ENCODE peak calls at places on chromosomes 6 and 20, in five cellular contexts. O, T, E, P and D are unnamed samples.

GRCh38 chr6:45377041-45377554 is 636 bp downstream of the SUPT3H start:
- DNase-seq in O (no peak), T (no peak), E (peak), P (no peak), D (peak)

GRCh38 chr6:168071620-168072019 is 7.4 kb downstream of the FRMD1 start:
- DNase-seq in O (no peak), T (peak), E (no peak), P (no peak), D (no peak)

GRCh38 chr6:3075522-3076113 is 7.3 kb downstream of the RIPK1 start:
- DNase-seq in O (no peak), T (no peak), E (no peak), P (peak), D (no peak)

GRCh38 chr20:62304331-62305148 is 1.7 kb downstream of the ADRM1 start:
- DNase-seq in O (no peak), T (no peak), E (no peak), P (no peak), D (no peak)

GRCh38 chr6:34059136-34059731 is 86.7 kb downstream of the GRM4 start:
- DNase-seq in O (no peak), T (no peak), E (peak), P (no peak), D (no peak)

GRCh38 chr6:139381216-139381615 is 6.8 kb upstream of the CITED2 start:
- DNase-seq in O (no peak), T (no peak), E (no peak), P (peak), D (no peak)

GRCh38 chr20:47544240-47544639 is 42.6 kb downstream of the NCOA3 start:
- DNase-seq in O (no peak), T (no peak), E (peak), P (peak), D (no peak)

GRCh38 chr20:8735674-8736073 is 333.2 kb upstream of the PLCB4 start:
- DNase-seq in O (no peak), T (no peak), E (no peak), P (no peak), D (no peak)

GRCh38 chr6:166627875-166628849 is 1.1 kb upstream of the RPS6KA2 start:
- DNase-seq in O (peak), T (peak), E (peak), P (peak), D (peak)

GRCh38 chr6:398558-399078 is 7.1 kb downstream of the IRF4 start:
- DNase-seq in O (no peak), T (no peak), E (no peak), P (no peak), D (no peak)

GRCh38 chr20:47664744-47665143 is 120.5 kb downstream of the SULF2 start:
- DNase-seq in O (peak), T (no peak), E (no peak), P (no peak), D (no peak)

GRCh38 chr20:47330933-47331708 is 25.4 kb downstream of the ZMYND8 start:
- DNase-seq in O (no peak), T (no peak), E (peak), P (peak), D (no peak)

GRCh38 chr6:168670386-168670985 is 229.5 kb downstream of the SMOC2 start:
- DNase-seq in O (no peak), T (no peak), E (no peak), P (no peak), D (no peak)

GRCh38 chr20:55582498-55582897 is 422.8 kb downstream of the CBLN4 start:
- DNase-seq in O (no peak), T (no peak), E (no peak), P (no peak), D (no peak)

GRCh38 chr6:37516076-37516919 is 16.6 kb upstream of the CCDC167 start:
- DNase-seq in O (no peak), T (no peak), E (no peak), P (no peak), D (no peak)

GRCh38 chr20:58905236-58905635 is 52.7 kb downstream of the GNAS start:
- DNase-seq in O (no peak), T (no peak), E (peak), P (no peak), D (no peak)

GRCh38 chr20:18613553-18613952 is 25.7 kb downstream of the DTD1 start:
- DNase-seq in O (no peak), T (no peak), E (peak), P (no peak), D (no peak)

GRCh38 chr6:159466934-159467333 is 226.1 kb downstream of the SOD2 start:
- DNase-seq in O (no peak), T (no peak), E (no peak), P (no peak), D (no peak)

GRCh38 chr6:169647637-169648036 is 54.2 kb downstream of the WDR27 start:
- DNase-seq in O (no peak), T (no peak), E (no peak), P (no peak), D (no peak)

GRCh38 chr6:46115634-46116033 is 14.2 kb upstream of the ENPP4 start:
- DNase-seq in O (no peak), T (no peak), E (no peak), P (no peak), D (no peak)

GRCh38 chr6:9540534-9541126 is 874.2 kb downstream of the TFAP2A start:
- DNase-seq in O (no peak), T (peak), E (peak), P (peak), D (peak)

GRCh38 chr6:44227138-44227770 is 3.9 kb downstream of the SLC29A1 start:
- DNase-seq in O (no peak), T (peak), E (no peak), P (no peak), D (no peak)

GRCh38 chr6:35302604-35303218 is 5.1 kb downstream of the DEF6 start:
- DNase-seq in O (peak), T (peak), E (peak), P (peak), D (no peak)

GRCh38 chr20:58870293-58871014 is 17.9 kb downstream of the GNAS start:
- DNase-seq in O (peak), T (peak), E (peak), P (peak), D (peak)

DNA sequence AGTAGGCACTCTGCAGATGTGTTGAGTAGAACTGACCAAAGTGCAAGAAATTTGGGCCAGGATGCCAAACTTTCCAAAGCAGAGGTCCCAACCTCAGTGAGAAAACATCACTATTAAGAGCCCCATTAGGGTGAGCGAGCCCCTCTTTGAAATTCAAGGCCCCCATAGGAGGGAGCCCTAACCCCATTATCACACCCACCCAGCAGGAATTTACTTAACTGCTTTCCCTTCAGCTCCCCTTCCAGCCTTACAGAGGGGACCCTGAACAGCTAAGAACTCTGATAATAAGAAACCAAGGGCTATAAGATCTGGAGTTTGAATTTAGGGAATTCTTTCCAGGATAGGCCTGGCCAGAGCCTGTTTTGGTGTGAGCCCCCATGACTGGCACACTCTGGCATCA is 130.7 kb downstream of the NFATC2 start:
- DNase-seq in O (no peak), T (no peak), E (no peak), P (no peak), D (peak)
- H3K27ac ChIP-seq in O (peak), T (no peak), E (peak), P (peak), D (peak)

DNA sequence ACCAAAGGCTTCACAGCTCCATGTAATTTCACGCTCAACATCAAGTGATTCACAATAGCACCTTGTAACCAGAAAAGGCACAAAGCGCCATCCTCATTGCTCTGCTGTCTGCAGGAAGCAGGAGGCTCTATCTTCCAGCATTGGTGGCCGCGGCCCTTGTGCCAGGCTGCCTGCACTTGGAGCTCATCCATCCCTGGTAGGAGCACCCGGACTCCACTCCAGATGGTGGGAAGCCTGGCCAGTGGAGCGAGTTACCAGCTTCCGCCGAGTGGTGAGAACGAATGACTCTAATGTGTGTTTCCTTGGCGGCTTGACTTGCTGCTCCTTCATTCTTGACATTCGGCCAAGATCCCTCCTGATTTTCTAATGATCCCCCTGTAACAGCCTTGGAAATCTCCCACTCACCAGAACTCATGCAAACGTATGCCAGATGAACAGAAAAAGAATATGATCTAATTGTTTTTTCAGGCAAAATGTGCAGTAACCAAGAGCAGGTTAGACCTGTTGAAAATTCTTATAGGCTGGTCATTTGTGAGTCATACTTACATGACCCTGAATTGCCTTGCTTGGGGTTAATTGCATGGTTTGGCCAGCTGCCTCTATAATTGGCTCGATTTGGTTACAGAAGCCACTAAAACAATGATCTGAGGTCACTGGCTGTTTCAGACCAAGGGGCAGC is 169.0 kb upstream of the CDYL start:
- DNase-seq in O (peak), T (no peak), E (peak), P (peak), D (no peak)
- H3K4me3 ChIP-seq in O (peak), T (no peak), E (no peak), P (no peak), D (no peak)

GRCh38 chr6:131948221-131948661 is 2.9 kb downstream of the CCN2 start:
- DNase-seq in O (no peak), T (peak), E (peak), P (peak), D (no peak)
- H3K27ac ChIP-seq in O (peak), T (no peak), E (peak), P (no peak), D (no peak)

GRCh38 chr20:34310481-34311117 is 7.4 kb upstream of the AHCY start:
- DNase-seq in O (no peak), T (no peak), E (no peak), P (no peak), D (no peak)
- H3K4me3 ChIP-seq in O (no peak), T (no peak), E (no peak), P (no peak), D (no peak)

DNA sequence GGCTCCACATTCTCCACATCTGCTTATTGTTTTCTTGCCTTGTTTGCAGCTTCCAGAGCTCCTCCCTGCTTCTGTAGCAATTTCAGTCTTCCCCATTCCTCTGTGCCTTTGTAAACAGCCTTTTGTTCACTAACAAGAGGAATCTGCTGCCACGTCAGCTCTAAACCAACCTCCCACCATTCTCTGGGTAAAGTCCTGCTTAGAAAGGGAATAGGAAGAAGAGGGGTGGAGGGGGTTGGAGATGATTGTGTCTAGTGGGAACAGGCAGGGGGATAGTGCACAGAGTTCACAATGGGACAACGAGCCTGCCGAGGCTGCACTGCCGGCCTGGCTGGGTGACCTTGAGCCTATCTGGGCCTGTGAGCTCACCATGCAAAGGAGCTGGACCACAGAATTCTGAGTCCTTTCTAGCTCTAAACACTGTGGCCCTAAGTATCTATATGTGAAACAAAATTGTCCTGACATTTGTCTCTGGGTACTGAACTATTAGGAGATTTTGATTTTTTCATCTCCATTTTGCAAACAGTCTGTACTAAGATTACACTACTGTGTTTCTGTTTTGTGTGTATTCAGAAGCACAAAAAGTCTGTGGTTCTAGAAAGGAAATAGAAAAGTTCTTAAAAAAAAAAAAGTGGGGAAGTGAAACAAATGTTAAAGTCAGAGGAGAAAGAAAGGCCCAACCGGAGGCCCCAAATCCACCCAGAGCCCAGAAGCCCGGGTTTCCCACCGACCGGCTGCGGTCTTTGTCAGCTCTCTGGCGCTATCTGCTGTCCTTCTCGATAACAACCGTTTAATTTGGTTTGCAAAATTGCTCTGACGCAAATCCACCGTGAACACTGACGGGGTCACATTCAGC is 1.4 kb upstream of the PRND start:
- DNase-seq in O (peak), T (peak), E (peak), P (peak), D (peak)
- H3K27ac ChIP-seq in O (no peak), T (no peak), E (peak), P (peak), D (peak)

DNA sequence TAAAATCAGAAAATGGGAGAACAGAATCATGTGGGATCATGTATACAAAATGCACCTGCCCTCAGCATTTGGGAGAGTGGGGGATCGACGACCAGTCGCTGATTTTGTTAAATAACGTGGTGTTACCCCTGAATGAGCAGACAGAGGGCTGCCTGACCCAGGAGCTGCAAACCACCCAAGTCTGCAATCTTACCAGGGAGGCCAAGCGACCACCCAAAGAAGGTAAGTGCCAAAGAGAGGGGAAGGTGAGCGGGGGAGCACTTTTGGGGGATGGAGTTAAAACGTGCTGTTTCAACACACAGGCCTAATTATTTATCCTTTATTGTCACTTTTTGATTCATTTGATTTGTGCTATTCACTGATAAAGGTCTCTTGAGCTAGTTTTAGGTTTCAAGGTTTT is 4.1 kb downstream of the ADGRB3 start:
- DNase-seq in O (no peak), T (no peak), E (no peak), P (no peak), D (no peak)
- H3K4me3 ChIP-seq in O (no peak), T (no peak), E (no peak), P (no peak), D (no peak)